ENCODE peak calls at places on chromosomes 7 and 10, in ten cellular contexts. Z is lung, B is GM12865, J is AG09319, O is IMR-90, M is glutamatergic neuron, Y is Calu3, L is spleen, T is fibroblast of lung, E is fibroblast of mammary gland. F is an unnamed sample.

GRCh38 chr7:114901771-114902170 is 20.1 kb upstream of the MDFIC start:
- DNase-seq in Z (no peak), B (no peak), J (no peak), O (peak; percentile 26), M (no peak), Y (peak; percentile 66), L (no peak), T (no peak), E (peak; percentile 51), F (peak; percentile 30)

GRCh38 chr7:39952378-39952777 is 2.3 kb downstream of the CDK13 start:
- DNase-seq in Z (no peak), B (peak; percentile 24), J (no peak), O (peak; percentile 54), M (no peak), Y (no peak), L (no peak), T (peak; percentile 70), E (peak; percentile 43), F (peak; percentile 52)

GRCh38 chr7:137886266-137886665 is 39.5 kb upstream of the DGKI start:
- DNase-seq in Z (no peak), B (peak; percentile 30), J (no peak), O (no peak), M (no peak), Y (no peak), L (no peak), T (no peak), E (no peak), F (no peak)

GRCh38 chr7:123747620-123748141 is 1.1 kb downstream of the WASL start:
- DNase-seq in Z (peak; percentile 61), B (peak; percentile 45), J (no peak), O (peak; percentile 88), M (peak; percentile 58), Y (peak; percentile 72), L (peak; percentile 72), T (peak; percentile 85), E (peak; percentile 83), F (peak; percentile 57)

GRCh38 chr10:986881-987634 is 1.2 kb upstream of the GTPBP4 start:
- DNase-seq in Z (no peak), B (no peak), J (no peak), O (peak; percentile 86), M (no peak), Y (no peak), L (no peak), T (peak; percentile 29), E (peak; percentile 47), F (peak; percentile 80)

GRCh38 chr7:47586925-47587324 is 5.0 kb upstream of the TNS3 start:
- DNase-seq in Z (no peak), B (no peak), J (no peak), O (no peak), M (no peak), Y (no peak), L (no peak), T (no peak), E (no peak), F (no peak)

GRCh38 chr7:123410273-123410928 is 124.0 kb downstream of the IQUB start:
- DNase-seq in Z (no peak), B (no peak), J (no peak), O (no peak), M (no peak), Y (no peak), L (no peak), T (peak; percentile 74), E (peak; percentile 81), F (no peak)

GRCh38 chr7:30472081-30472770 is 6.4 kb downstream of the NOD1 start:
- DNase-seq in Z (peak; percentile 25), B (no peak), J (no peak), O (no peak), M (no peak), Y (no peak), L (no peak), T (no peak), E (peak; percentile 34), F (no peak)

GRCh38 chr7:134547738-134548054 is 1.2 kb upstream of the AKR1B15 start:
- DNase-seq in Z (no peak), B (peak; percentile 74), J (no peak), O (peak; percentile 74), M (no peak), Y (peak; percentile 68), L (no peak), T (peak; percentile 79), E (peak; percentile 70), F (peak; percentile 48)

GRCh38 chr10:50592961-50593418 is 30.8 kb downstream of the SGMS1 start:
- DNase-seq in Z (no peak), B (no peak), J (no peak), O (peak; percentile 35), M (no peak), Y (no peak), L (no peak), T (peak; percentile 20), E (peak; percentile 53), F (no peak)

GRCh38 chr7:124718032-124718766 is 47.4 kb downstream of the GPR37 start:
- DNase-seq in Z (no peak), B (peak; percentile 9), J (no peak), O (peak; percentile 96), M (no peak), Y (no peak), L (no peak), T (peak; percentile 58), E (no peak), F (no peak)

GRCh38 chr7:129493555-129493954 is 8.8 kb upstream of the SMKR1 start:
- DNase-seq in Z (no peak), B (peak; percentile 25), J (no peak), O (peak; percentile 33), M (no peak), Y (no peak), L (no peak), T (peak; percentile 38), E (peak; percentile 40), F (peak; percentile 33)

GRCh38 chr7:7496326-7496725 is 39.3 kb downstream of the COL28A1 start:
- DNase-seq in Z (no peak), B (no peak), J (no peak), O (no peak), M (no peak), Y (no peak), L (no peak), T (no peak), E (no peak), F (no peak)

GRCh38 chr7:137772221-137772620 is 74.6 kb downstream of the DGKI start:
- DNase-seq in Z (no peak), B (no peak), J (no peak), O (peak; percentile 33), M (no peak), Y (no peak), L (no peak), T (no peak), E (peak; percentile 44), F (no peak)

GRCh38 chr10:20858292-20859124 is 38.6 kb downstream of the NEBL start:
- DNase-seq in Z (no peak), B (peak; percentile 15), J (no peak), O (peak; percentile 22), M (no peak), Y (no peak), L (no peak), T (peak; percentile 76), E (peak; percentile 60), F (peak; percentile 34)

DNA sequence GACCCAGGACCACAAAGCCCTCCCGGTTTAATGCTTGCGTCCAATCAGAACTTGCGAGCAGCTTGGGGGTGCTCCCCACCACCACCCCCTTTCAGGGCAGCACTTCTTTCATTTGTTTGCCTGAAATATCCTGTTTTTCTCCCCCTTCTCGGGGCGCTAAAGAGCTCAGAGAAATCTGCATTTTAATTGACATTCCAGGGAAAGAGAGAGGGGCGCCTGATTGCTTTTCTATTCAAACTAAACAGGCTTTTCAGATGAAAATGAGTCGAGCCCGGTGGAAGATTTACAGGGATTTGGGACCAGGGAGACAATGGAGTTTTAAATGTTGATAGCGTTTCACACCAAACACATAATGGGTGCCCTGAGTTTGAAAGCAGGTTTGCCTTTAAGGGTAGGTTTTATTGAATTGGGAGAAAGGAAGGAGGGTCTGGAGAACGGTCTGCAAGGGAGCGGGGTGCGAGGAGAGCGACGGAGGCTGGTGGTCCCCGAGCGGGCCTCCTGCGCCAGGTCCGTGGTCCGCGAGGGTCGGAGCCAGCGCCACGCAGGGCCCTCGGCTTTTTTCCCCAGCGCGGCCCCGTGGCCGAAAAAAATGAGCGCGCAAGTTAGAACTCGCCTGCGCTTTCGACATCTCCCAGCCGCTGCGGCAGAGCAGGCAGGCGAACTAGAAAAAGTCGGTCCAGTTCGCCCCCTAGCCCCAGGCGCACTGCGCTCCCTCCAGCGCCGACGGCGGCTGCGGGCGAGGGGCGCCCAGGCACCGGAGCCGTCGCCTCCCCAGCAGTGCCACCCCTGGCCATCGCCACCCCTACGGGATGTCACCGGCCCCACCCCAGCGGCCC is 1.4 kb downstream of the FGFR2 start:
- DNase-seq in Z (peak; percentile 56), B (no peak), J (no peak), O (no peak), M (peak; percentile 58), Y (peak; percentile 48), L (no peak), T (no peak), E (no peak), F (no peak)
- TF ChIP-seq CTCF in Z (no peak), B (no peak), J (no peak), O (no peak), M (no peak), Y (no peak), L (no peak), T (no peak), E (no peak), F (no peak)

DNA sequence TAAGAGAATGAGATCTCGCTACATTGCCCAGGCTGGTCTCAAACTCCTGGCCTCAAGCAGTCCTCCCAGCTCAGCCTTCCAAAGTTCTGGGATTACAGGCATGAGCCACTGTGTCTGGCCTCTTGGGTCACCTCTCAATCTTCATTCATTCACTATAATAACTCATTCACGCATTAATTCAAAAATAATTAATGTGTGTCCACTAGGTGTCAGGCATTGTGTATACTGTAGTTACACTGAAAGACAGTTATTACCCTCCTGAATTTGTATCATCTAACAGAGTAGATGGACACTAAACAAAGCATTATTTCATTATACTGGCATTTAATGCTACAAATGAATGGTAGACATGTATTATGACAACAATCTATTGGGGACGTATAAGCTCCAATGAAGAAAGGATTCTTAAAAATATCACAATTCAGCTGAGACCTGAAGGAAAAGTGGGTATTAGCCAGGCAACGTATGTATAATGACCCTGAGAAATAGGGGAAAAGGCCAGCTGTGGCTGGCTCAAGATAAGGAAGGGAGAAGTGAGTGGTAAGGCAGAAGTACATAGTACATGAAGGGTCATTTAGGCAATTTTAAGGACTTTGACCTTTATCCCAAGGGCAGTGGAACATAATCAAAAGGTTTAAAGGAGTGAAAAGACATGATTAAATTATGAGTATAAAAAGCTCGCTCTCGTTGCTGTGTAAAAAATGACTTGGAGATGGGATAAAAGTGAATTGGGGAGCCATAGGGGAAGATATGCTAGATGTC is 150.7 kb downstream of the BTAF1 start:
- DNase-seq in Z (no peak), B (peak; percentile 14), J (no peak), O (peak; percentile 6), M (no peak), Y (no peak), L (no peak), T (peak; percentile 21), E (peak; percentile 11), F (peak; percentile 20)
- TF ChIP-seq CTCF in Z (no peak), B (no peak), J (no peak), O (peak; percentile 29), M (no peak), Y (no peak), L (no peak), T (no peak), E (peak; percentile 13), F (peak; percentile 64)

GRCh38 chr10:85510682-85511081 is 855.9 kb downstream of the GRID1 start:
- DNase-seq in Z (no peak), B (no peak), J (no peak), O (no peak), M (no peak), Y (no peak), L (no peak), T (no peak), E (no peak), F (no peak)
- TF ChIP-seq CTCF in Z (no peak), B (no peak), J (no peak), O (no peak), M (no peak), Y (no peak), L (no peak), T (no peak), E (no peak), F (no peak)

GRCh38 chr10:89238956-89239713 is 12.4 kb downstream of the LIPA start:
- DNase-seq in Z (no peak), B (no peak), J (no peak), O (no peak), M (no peak), Y (no peak), L (no peak), T (no peak), E (no peak), F (no peak)
- TF ChIP-seq CTCF in Z (no peak), B (no peak), J (no peak), O (no peak), M (no peak), Y (no peak), L (no peak), T (no peak), E (no peak), F (peak; percentile 13)

F was measured in HFFc6.